ENCODE peak calls at places on chromosomes 3 and 15, in six cellular contexts. K is dorsolateral prefrontal cortex, U is astrocyte of the spinal cord, B is mucosa of descending colon, D is choroid plexus epithelial cell, W is ovary. L is an unnamed sample.

GRCh38 chr15:80597081-80597480 is 98.0 kb upstream of the ABHD17C start:
- DNase-seq in K (no peak), B (no peak), U (no peak), W (no peak), D (no peak), L (peak; percentile 50)

GRCh38 chr15:74314897-74315438 is 52.5 kb downstream of the CYP11A1 start:
- DNase-seq in U (peak; percentile 60), K (no peak), B (no peak), D (peak; percentile 13), W (no peak), L (no peak)

GRCh38 chr3:190655933-190656332 is 142.0 kb downstream of the IL1RAP start:
- DNase-seq in U (no peak), B (no peak), K (no peak), D (no peak), W (no peak), L (no peak)

GRCh38 chr15:41933771-41934170 is 38.6 kb downstream of the EHD4 start:
- DNase-seq in B (peak; percentile 34), K (no peak), U (no peak), W (no peak), D (no peak), L (no peak)

GRCh38 chr3:67357610-67358458 is 296.6 kb downstream of the SUCLG2 start:
- DNase-seq in B (peak; percentile 23), D (peak; percentile 51), K (no peak), U (peak; percentile 22), W (no peak), L (peak; percentile 89)

GRCh38 chr3:185900228-185900627 is 37.6 kb downstream of the TRA2B start:
- DNase-seq in W (no peak), U (peak; percentile 93), B (no peak), D (peak; percentile 94), K (no peak), L (no peak)

GRCh38 chr3:16807441-16807840 is 77.3 kb upstream of the PLCL2 start:
- DNase-seq in K (no peak), U (no peak), B (no peak), W (no peak), D (no peak), L (no peak)

GRCh38 chr3:64011685-64012084 is 11.6 kb downstream of the PSMD6 start:
- DNase-seq in K (no peak), U (peak; percentile 86), D (peak; percentile 79), W (peak; percentile 69), B (no peak), L (no peak)

GRCh38 chr3:65669163-65669875 is 369.4 kb downstream of the MAGI1 start:
- DNase-seq in B (no peak), U (peak; percentile 53), W (no peak), K (no peak), D (peak; percentile 91), L (no peak)

GRCh38 chr3:156474560-156475389 is 80.1 kb downstream of the SSR3 start:
- DNase-seq in D (peak; percentile 52), K (peak; percentile 23), U (peak; percentile 14), B (no peak), W (no peak), L (peak; percentile 80)

GRCh38 chr3:20225769-20226168 is 39.8 kb upstream of the SGO1 start:
- DNase-seq in B (no peak), U (peak; percentile 59), D (peak; percentile 60), K (no peak), W (no peak), L (no peak)

GRCh38 chr15:27990411-27991338 is 108.4 kb downstream of the OCA2 start:
- DNase-seq in W (no peak), D (no peak), B (no peak), U (no peak), K (no peak), L (no peak)

GRCh38 chr3:191350389-191351090 is 20.2 kb upstream of the UTS2B start:
- DNase-seq in U (no peak), B (no peak), D (peak; percentile 51), W (peak; percentile 22), K (no peak), L (no peak)

GRCh38 chr15:88649286-88649733 is 10.5 kb downstream of the ISG20 start:
- DNase-seq in D (peak; percentile 44), K (peak; percentile 92), B (peak; percentile 28), U (peak; percentile 87), W (no peak), L (no peak)

GRCh38 chr15:99511529-99511864 is 54.3 kb upstream of the MEF2A start:
- DNase-seq in D (peak; percentile 90), K (no peak), W (no peak), U (peak; percentile 69), B (no peak), L (no peak)

GRCh38 chr15:69526696-69527095 is 74.1 kb downstream of the RPLP1 start:
- DNase-seq in B (no peak), D (no peak), U (no peak), W (no peak), K (no peak), L (peak; percentile 27)

GRCh38 chr3:99945328-99945995 is 127.8 kb downstream of the CMSS1 start:
- DNase-seq in U (peak; percentile 65), B (peak; percentile 30), D (no peak), K (no peak), W (no peak), L (no peak)

GRCh38 chr3:47440131-47440530 is 35.6 kb downstream of the SCAP start:
- DNase-seq in W (no peak), U (no peak), K (peak; percentile 60), D (peak; percentile 59), B (no peak), L (peak; percentile 61)

GRCh38 chr3:66722675-66723074 is 221.9 kb upstream of the LRIG1 start:
- DNase-seq in D (peak; percentile 77), W (peak; percentile 86), K (no peak), B (peak; percentile 27), U (peak; percentile 77), L (no peak)

GRCh38 chr3:127407026-127407939 is 119.4 kb upstream of the PRR20G start:
- DNase-seq in U (no peak), K (peak; percentile 5), W (peak; percentile 3), B (no peak), D (no peak), L (peak; percentile 33)

GRCh38 chr3:142418926-142419592 is 28.8 kb downstream of the XRN1 start:
- DNase-seq in B (no peak), U (no peak), W (no peak), K (no peak), D (no peak), L (no peak)

GRCh38 chr15:84816694-84817460 is at the start of gene ALPK3:
- DNase-seq in D (no peak), W (no peak), B (peak; percentile 11), K (no peak), U (no peak), L (peak; percentile 88)

GRCh38 chr3:136250862-136251460 is 821 bp downstream of the PCCB start:
- DNase-seq in B (peak; percentile 63), W (peak; percentile 67), U (peak; percentile 53), D (peak; percentile 56), K (peak; percentile 86), L (peak; percentile 74)

GRCh38 chr15:38863381-38863780 is 298.8 kb upstream of the RASGRP1 start:
- DNase-seq in K (no peak), U (no peak), B (no peak), W (no peak), D (no peak), L (no peak)

GRCh38 chr15:38864122-38864521 is 299.5 kb upstream of the RASGRP1 start:
- DNase-seq in U (no peak), B (no peak), K (no peak), D (no peak), W (no peak), L (peak; percentile 59)

GRCh38 chr15:38867556-38867955 is 302.9 kb upstream of the RASGRP1 start:
- DNase-seq in B (no peak), W (no peak), D (peak; percentile 55), U (no peak), K (no peak), L (no peak)

GRCh38 chr15:38862104-38862503 is 297.5 kb upstream of the RASGRP1 start:
- DNase-seq in B (no peak), W (no peak), U (no peak), K (no peak), D (no peak), L (no peak)

GRCh38 chr15:38864827-38865604 is 300.4 kb upstream of the RASGRP1 start:
- DNase-seq in U (peak; percentile 94), B (no peak), D (peak; percentile 98), K (no peak), W (peak; percentile 65), L (no peak)
- TF ChIP-seq CTCF in U (peak; percentile 4), B (no peak), D (peak; percentile 23), K (no peak), W (no peak), L (no peak)

DNA sequence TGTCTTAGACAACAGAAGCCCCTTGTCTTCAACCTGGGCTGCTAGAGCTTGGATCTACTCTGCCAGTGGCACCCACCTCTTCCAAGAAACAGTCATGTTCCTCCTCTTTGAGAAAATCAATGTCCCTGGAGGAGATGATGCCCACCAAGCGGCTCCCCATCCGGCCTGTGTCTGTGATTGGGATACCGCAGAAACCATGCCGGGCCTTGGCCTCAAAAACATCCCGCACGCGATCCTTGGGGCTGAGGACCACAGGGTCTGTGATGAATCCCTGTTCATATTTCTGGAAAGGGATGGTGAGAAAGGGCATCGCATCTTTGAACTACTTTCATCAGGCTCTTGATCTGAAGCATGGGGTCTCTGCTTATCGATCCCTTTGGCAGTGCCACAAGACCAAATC is 1.6 kb downstream of the IMPDH2 start:
- DNase-seq in U (no peak), W (no peak), D (no peak), B (no peak), K (no peak), L (no peak)
- H3K4me3 ChIP-seq in U (no peak overlapping the region), W (no peak overlapping the region), D (no peak overlapping the region), B (no peak overlapping the region), K (no peak overlapping the region), L (peak overlapping the region; percentile 77)

DNA sequence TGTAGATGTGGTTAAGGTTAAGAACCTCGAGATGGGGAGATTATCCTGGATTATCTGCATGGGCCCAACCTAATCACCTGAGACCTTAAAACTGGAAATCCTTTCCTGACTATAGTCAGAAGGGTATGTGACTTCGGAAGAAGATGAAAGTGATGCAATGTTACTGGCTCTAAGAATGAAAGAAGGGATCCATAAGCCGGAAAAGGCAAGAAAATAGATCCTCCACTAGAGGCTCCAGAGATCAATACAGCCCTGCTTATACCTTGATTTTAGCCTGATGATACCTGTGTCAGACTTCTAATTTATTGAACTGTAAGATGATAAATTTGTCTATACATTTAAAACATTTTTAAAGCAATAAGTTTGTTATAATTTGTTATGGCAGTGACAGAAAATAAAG is 21.5 kb upstream of the GASK1A start:
- DNase-seq in W (no peak), D (no peak), K (no peak), B (no peak), U (no peak), L (no peak)
- TF ChIP-seq CTCF in W (no peak), D (peak; percentile 32), K (no peak), B (no peak), U (peak; percentile 23), L (peak; percentile 70)

GRCh38 chr3:76582632-76583378 is 457.1 kb upstream of the ROBO2 start:
- DNase-seq in K (no peak), B (no peak), W (no peak), D (peak; percentile 7), U (no peak), L (no peak)
- H3K4me3 ChIP-seq in K (no peak overlapping the region), B (no peak overlapping the region), W (no peak overlapping the region), D (no peak overlapping the region), U (no peak overlapping the region), L (no peak overlapping the region)

GRCh38 chr3:53890726-53891499 is 746 bp downstream of the SELENOK start:
- DNase-seq in U (peak; percentile 33), D (peak; percentile 46), B (peak; percentile 77), K (peak; percentile 30), W (no peak), L (peak; percentile 65)
- TF ChIP-seq CTCF in U (no peak), D (no peak), B (no peak), K (no peak), W (no peak), L (no peak)

L was measured in endodermal cell.